ENCODE peak calls at places on chromosomes 16 and 17, in six cellular contexts. L, F, W, I, R and A are unnamed samples.
A peak's percentile ranks its signal among the peaks of the same experiment; 100 is the strongest.

GRCh38 chr17:1460233-1460632 is 4.2 kb upstream of the CRK start:
- DNase-seq in L (no peak), I (peak; percentile 93), R (no peak), W (peak; percentile 49), F (no peak), A (no peak)

GRCh38 chr16:89257281-89257731 is 39.8 kb downstream of the ZNF778 start:
- DNase-seq in R (no peak), I (no peak), W (peak; percentile 11), L (peak; percentile 37), F (no peak), A (no peak)

GRCh38 chr16:22008215-22009142 is 568 bp downstream of the MOSMO start:
- DNase-seq in L (no peak), I (peak; percentile 30), W (no peak), F (no peak), R (peak; percentile 16), A (no peak)

GRCh38 chr16:88798073-88798472 is 5.5 kb upstream of the CDT1 start:
- DNase-seq in L (no peak), I (no peak), W (no peak), F (no peak), R (no peak), A (no peak)

GRCh38 chr17:2712300-2713043 is 908 bp upstream of the CLUH start:
- DNase-seq in L (no peak), F (no peak), R (no peak), I (no peak), W (no peak), A (no peak)

GRCh38 chr16:48503779-48504178 is 106.2 kb downstream of the N4BP1 start:
- DNase-seq in I (no peak), F (no peak), W (no peak), R (no peak), L (no peak), A (no peak)

GRCh38 chr16:68367034-68367433 is 56.2 kb downstream of the PRMT7 start:
- DNase-seq in W (peak; percentile 22), R (peak; percentile 52), L (peak; percentile 78), I (no peak), F (no peak), A (no peak)

GRCh38 chr17:77822302-77823030 is 136.0 kb upstream of the TNRC6C start:
- DNase-seq in F (no peak), L (no peak), W (no peak), I (no peak), R (no peak), A (no peak)

GRCh38 chr17:8312726-8313600 is 2.9 kb downstream of the ARHGEF15 start:
- DNase-seq in L (no peak), F (no peak), R (no peak), I (no peak), W (no peak), A (no peak)

GRCh38 chr17:40901981-40902862 is 17.2 kb upstream of the KRT20 start:
- DNase-seq in I (no peak), F (no peak), R (peak; percentile 95), L (no peak), W (no peak), A (no peak)

GRCh38 chr17:15921640-15922039 is 23.3 kb upstream of the ADORA2B start:
- DNase-seq in L (no peak), R (no peak), I (no peak), W (no peak), F (no peak), A (no peak)

GRCh38 chr17:8742828-8743227 is 1.8 kb downstream of the CCDC42 start:
- DNase-seq in R (no peak), I (no peak), W (no peak), F (no peak), L (peak; percentile 27), A (no peak)

GRCh38 chr16:90001761-90002503 is 17.3 kb downstream of the DBNDD1 start:
- DNase-seq in L (no peak), I (no peak), R (no peak), W (no peak), F (no peak), A (no peak)

GRCh38 chr16:4790871-4791270 is 2.7 kb upstream of the SEPTIN12 start:
- DNase-seq in F (no peak), W (no peak), I (no peak), R (no peak), L (no peak), A (no peak)

GRCh38 chr17:32256012-32256694 is 9.5 kb upstream of the RHBDL3 start:
- DNase-seq in W (no peak), L (no peak), I (no peak), F (no peak), R (no peak), A (no peak)

GRCh38 chr17:2157081-2157480 is 102.2 kb downstream of the HIC1 start:
- DNase-seq in F (no peak), L (no peak), W (no peak), R (no peak), I (no peak), A (no peak)

GRCh38 chr17:2094891-2095535 is 40.1 kb downstream of the HIC1 start:
- DNase-seq in L (peak; percentile 50), R (peak; percentile 31), W (peak; percentile 78), I (peak; percentile 45), F (no peak), A (no peak)

GRCh38 chr17:13120864-13121263 is 103.0 kb upstream of the ELAC2 start:
- DNase-seq in I (no peak), F (no peak), R (no peak), L (no peak), W (no peak), A (no peak)

GRCh38 chr17:74447628-74448159 is 15.8 kb downstream of the GPRC5C start:
- DNase-seq in I (no peak), W (no peak), L (no peak), R (no peak), F (no peak), A (no peak)

GRCh38 chr17:79033046-79033616 is 9.2 kb downstream of the C1QTNF1 start:
- DNase-seq in I (no peak), F (no peak), L (no peak), W (no peak), R (no peak), A (no peak)

GRCh38 chr17:50087246-50087911 is 7.8 kb upstream of the PDK2 start:
- DNase-seq in R (peak; percentile 87), L (peak; percentile 95), W (peak; percentile 64), I (peak; percentile 80), F (no peak), A (peak; percentile 74)

GRCh38 chr17:69478916-69479315 is 64.4 kb downstream of the MAP2K6 start:
- DNase-seq in W (peak; percentile 73), F (no peak), L (no peak), R (no peak), I (no peak), A (no peak)

GRCh38 chr17:76398523-76399174 is 14.2 kb downstream of the SPHK1 start:
- DNase-seq in L (no peak), F (no peak), R (no peak), W (no peak), I (no peak), A (no peak)

GRCh38 chr16:67969286-67970039 is 1.0 kb upstream of the SLC12A4 start:
- DNase-seq in I (no peak), L (peak; percentile 88), R (no peak), F (no peak), W (peak; percentile 20), A (no peak)

GRCh38 chr17:68614718-68615117 is 13.6 kb upstream of the FAM20A start:
- DNase-seq in I (no peak), F (no peak), W (no peak), R (no peak), L (no peak), A (no peak)

GRCh38 chr17:156094-156621 is 18.8 kb downstream of the SCGB1C2 start:
- DNase-seq in I (no peak), L (no peak), R (no peak), W (no peak), F (no peak), A (no peak)

GRCh38 chr16:64700628-64701027 is 421.2 kb downstream of the CDH11 start:
- DNase-seq in W (no peak), L (no peak), F (no peak), I (no peak), R (no peak), A (no peak)

GRCh38 chr17:40841246-40841645 is 18.8 kb upstream of the KRT10 start:
- DNase-seq in L (no peak), W (no peak), F (no peak), I (no peak), R (no peak), A (no peak)

GRCh38 chr17:48530208-48530886 is 464 bp downstream of the HOXB1 start:
- DNase-seq in W (no peak), L (peak; percentile 55), I (no peak), F (no peak), R (no peak), A (no peak)

GRCh38 chr16:52435573-52435972 is 111.4 kb downstream of the TOX3 start:
- DNase-seq in I (no peak), F (no peak), L (no peak), W (no peak), R (no peak), A (no peak)

GRCh38 chr17:77892469-77893143 is 65.9 kb upstream of the TNRC6C start:
- DNase-seq in R (no peak), I (no peak), L (peak; percentile 89), W (no peak), F (no peak), A (no peak)

GRCh38 chr17:22463110-22463850 is 771.0 kb downstream of the KCNJ18 start:
- DNase-seq in W (no peak), L (no peak), I (no peak), F (no peak), R (no peak), A (no peak)
- H3K9me3 ChIP-seq in W (peaks cover 3% of the 10 kb centered on the region), L (peaks cover 90% of the 10 kb centered on the region), I (no peaks in the 10 kb centered on the region), F (no peaks in the 10 kb centered on the region), R (no peaks in the 10 kb centered on the region), A (no peaks in the 10 kb centered on the region)

DNA sequence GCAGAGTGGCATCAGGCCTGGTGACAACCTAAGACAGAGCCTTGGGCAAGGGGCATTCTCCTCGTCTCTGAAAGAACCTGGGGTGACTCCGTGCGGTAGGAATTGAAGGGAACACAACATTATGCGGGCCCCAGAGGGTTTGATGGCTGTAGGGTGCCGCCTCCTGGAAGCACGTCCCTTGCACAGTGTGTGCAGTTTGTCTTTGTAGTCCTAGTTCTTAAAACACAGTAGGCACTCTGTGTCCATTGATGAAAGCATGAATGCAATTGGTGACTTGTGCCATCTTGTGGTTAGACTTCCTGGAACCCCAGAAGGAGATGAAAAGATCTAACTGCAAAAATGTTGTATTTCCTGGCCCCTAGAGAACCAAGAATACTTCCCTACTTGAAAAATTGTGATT is 279.8 kb downstream of the UTP18 start:
- DNase-seq in R (peak; percentile 20), F (no peak), I (no peak), L (no peak), W (no peak), A (no peak)
- H3K9me3 ChIP-seq in R (no peaks in the 10 kb centered on the region), F (no peaks in the 10 kb centered on the region), I (no peaks in the 10 kb centered on the region), L (no peaks in the 10 kb centered on the region), W (no peaks in the 10 kb centered on the region), A (no peaks in the 10 kb centered on the region)

DNA sequence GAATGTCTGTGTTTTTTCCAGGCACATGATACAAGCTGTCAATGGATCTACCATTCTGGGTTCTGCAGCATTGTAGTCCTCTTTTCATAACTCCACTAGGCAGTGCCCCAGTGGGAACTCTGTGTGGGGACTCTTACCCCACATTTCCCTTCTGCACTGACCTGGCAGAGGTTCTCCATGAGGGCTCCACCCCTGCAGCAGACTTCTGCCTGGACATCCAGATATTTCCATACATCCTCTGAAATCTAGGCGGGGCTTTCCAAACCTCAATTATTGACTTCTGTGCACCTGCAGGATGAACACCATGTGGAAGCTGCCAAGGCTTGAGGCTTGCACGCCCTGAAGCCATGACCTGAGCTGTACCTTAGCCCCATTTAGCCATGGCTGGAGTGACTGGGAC is 56.0 kb downstream of the ACSM2A start:
- DNase-seq in L (no peak), R (no peak), W (no peak), I (no peak), F (no peak), A (no peak)
- H3K9me3 ChIP-seq in L (peaks cover 15% of the 10 kb centered on the region), R (peaks cover 4% of the 10 kb centered on the region), W (peaks cover 2% of the 10 kb centered on the region), I (no peaks in the 10 kb centered on the region), F (no peaks in the 10 kb centered on the region), A (no peaks in the 10 kb centered on the region)

GRCh38 chr16:3289998-3290673 is 6.8 kb downstream of the ZNF263 start:
- DNase-seq in I (no peak), W (no peak), L (no peak), F (no peak), R (peak; percentile 37), A (no peak)
- H3K9me3 ChIP-seq in I (no peaks in the 10 kb centered on the region), W (peaks cover 20% of the 10 kb centered on the region), L (peaks cover 48% of the 10 kb centered on the region), F (peaks cover 66% of the 10 kb centered on the region), R (peaks cover 98% of the 10 kb centered on the region), A (peaks cover 31% of the 10 kb centered on the region)